ENCODE peak calls at places on chromosomes 11 and 22, in nine cellular contexts. One of them, this sample, is unnamed.

GRCh38 chr11:91248199-91248807 is 976.3 kb upstream of the FAT3 start:
- DNase-seq in GM03348: peak
- DNase-seq in NCI-H748 treated with DMSO at 0.1 percent for 48 hours: peak
- DNase-seq in brain microvascular endothelial cell: peak
- DNase-seq in head of caudate nucleus: peak
- DNase-seq in activated CD4-positive, CD25-positive, alpha-beta regulatory T cell: no peak
- DNase-seq in NT2/D1: peak
- DNase-seq in AG08395: no peak
- DNase-seq in T follicular helper cell: no peak
- DNase-seq in this sample: no peak

GRCh38 chr11:123521001-123521400 is 90.9 kb downstream of the GRAMD1B start:
- DNase-seq in NCI-H748 treated with DMSO at 0.1 percent for 48 hours: no peak
- DNase-seq in activated CD4-positive, CD25-positive, alpha-beta regulatory T cell: no peak
- DNase-seq in brain microvascular endothelial cell: no peak
- DNase-seq in GM03348: no peak
- DNase-seq in T follicular helper cell: no peak
- DNase-seq in head of caudate nucleus: no peak
- DNase-seq in AG08395: no peak
- DNase-seq in NT2/D1: no peak
- DNase-seq in this sample: no peak

GRCh38 chr11:76663461-76663760 is 7.1 kb downstream of the LRRC32 start:
- DNase-seq in GM03348: no peak
- DNase-seq in brain microvascular endothelial cell: no peak
- DNase-seq in activated CD4-positive, CD25-positive, alpha-beta regulatory T cell: no peak
- DNase-seq in NT2/D1: no peak
- DNase-seq in T follicular helper cell: no peak
- DNase-seq in head of caudate nucleus: no peak
- DNase-seq in AG08395: no peak
- DNase-seq in NCI-H748 treated with DMSO at 0.1 percent for 48 hours: no peak
- DNase-seq in this sample: no peak

GRCh38 chr11:20205807-20206206 is 45.5 kb upstream of the DBX1 start:
- DNase-seq in T follicular helper cell: no peak
- DNase-seq in NCI-H748 treated with DMSO at 0.1 percent for 48 hours: no peak
- DNase-seq in NT2/D1: no peak
- DNase-seq in GM03348: no peak
- DNase-seq in activated CD4-positive, CD25-positive, alpha-beta regulatory T cell: no peak
- DNase-seq in AG08395: no peak
- DNase-seq in head of caudate nucleus: no peak
- DNase-seq in brain microvascular endothelial cell: no peak
- DNase-seq in this sample: no peak

GRCh38 chr22:20949698-20950183 is 17.3 kb upstream of the AIFM3 start:
- DNase-seq in brain microvascular endothelial cell: no peak
- DNase-seq in head of caudate nucleus: no peak
- DNase-seq in NCI-H748 treated with DMSO at 0.1 percent for 48 hours: no peak
- DNase-seq in NT2/D1: no peak
- DNase-seq in AG08395: no peak
- DNase-seq in T follicular helper cell: no peak
- DNase-seq in activated CD4-positive, CD25-positive, alpha-beta regulatory T cell: no peak
- DNase-seq in GM03348: no peak
- DNase-seq in this sample: no peak

GRCh38 chr22:43295660-43296059 is 47.5 kb downstream of the SCUBE1 start:
- DNase-seq in head of caudate nucleus: no peak
- DNase-seq in activated CD4-positive, CD25-positive, alpha-beta regulatory T cell: no peak
- DNase-seq in brain microvascular endothelial cell: no peak
- DNase-seq in NCI-H748 treated with DMSO at 0.1 percent for 48 hours: no peak
- DNase-seq in AG08395: no peak
- DNase-seq in GM03348: no peak
- DNase-seq in T follicular helper cell: no peak
- DNase-seq in NT2/D1: no peak
- DNase-seq in this sample: no peak

GRCh38 chr11:15275141-15275540 is 160.4 kb downstream of the INSC start:
- DNase-seq in activated CD4-positive, CD25-positive, alpha-beta regulatory T cell: no peak
- DNase-seq in brain microvascular endothelial cell: no peak
- DNase-seq in NCI-H748 treated with DMSO at 0.1 percent for 48 hours: no peak
- DNase-seq in NT2/D1: no peak
- DNase-seq in GM03348: no peak
- DNase-seq in head of caudate nucleus: no peak
- DNase-seq in AG08395: no peak
- DNase-seq in T follicular helper cell: no peak
- DNase-seq in this sample: no peak

GRCh38 chr11:117627259-117627658 is 169.8 kb downstream of the DSCAML1 start:
- DNase-seq in activated CD4-positive, CD25-positive, alpha-beta regulatory T cell: no peak
- DNase-seq in GM03348: no peak
- DNase-seq in NT2/D1: no peak
- DNase-seq in brain microvascular endothelial cell: no peak
- DNase-seq in head of caudate nucleus: peak
- DNase-seq in AG08395: no peak
- DNase-seq in T follicular helper cell: no peak
- DNase-seq in NCI-H748 treated with DMSO at 0.1 percent for 48 hours: no peak
- DNase-seq in this sample: no peak

GRCh38 chr11:66996609-66997273 is 21.6 kb downstream of the C11orf86 start:
- DNase-seq in NT2/D1: no peak
- DNase-seq in AG08395: peak
- DNase-seq in NCI-H748 treated with DMSO at 0.1 percent for 48 hours: no peak
- DNase-seq in brain microvascular endothelial cell: peak
- DNase-seq in head of caudate nucleus: no peak
- DNase-seq in T follicular helper cell: no peak
- DNase-seq in activated CD4-positive, CD25-positive, alpha-beta regulatory T cell: no peak
- DNase-seq in GM03348: peak
- DNase-seq in this sample: peak

GRCh38 chr11:7571640-7572000 is 57.8 kb downstream of the PPFIBP2 start:
- DNase-seq in head of caudate nucleus: peak
- DNase-seq in activated CD4-positive, CD25-positive, alpha-beta regulatory T cell: no peak
- DNase-seq in brain microvascular endothelial cell: peak
- DNase-seq in NT2/D1: peak
- DNase-seq in AG08395: peak
- DNase-seq in GM03348: peak
- DNase-seq in NCI-H748 treated with DMSO at 0.1 percent for 48 hours: peak
- DNase-seq in T follicular helper cell: no peak
- DNase-seq in this sample: no peak

GRCh38 chr22:19599626-19600243 is 75.5 kb upstream of the CLDN5 start:
- DNase-seq in head of caudate nucleus: no peak
- DNase-seq in brain microvascular endothelial cell: no peak
- DNase-seq in AG08395: no peak
- DNase-seq in NCI-H748 treated with DMSO at 0.1 percent for 48 hours: peak
- DNase-seq in GM03348: no peak
- DNase-seq in NT2/D1: no peak
- DNase-seq in activated CD4-positive, CD25-positive, alpha-beta regulatory T cell: no peak
- DNase-seq in T follicular helper cell: no peak
- DNase-seq in this sample: no peak

GRCh38 chr22:45521178-45521577 is 18.5 kb downstream of the FBLN1 start:
- DNase-seq in T follicular helper cell: no peak
- DNase-seq in AG08395: no peak
- DNase-seq in NCI-H748 treated with DMSO at 0.1 percent for 48 hours: no peak
- DNase-seq in brain microvascular endothelial cell: no peak
- DNase-seq in GM03348: no peak
- DNase-seq in head of caudate nucleus: no peak
- DNase-seq in NT2/D1: no peak
- DNase-seq in activated CD4-positive, CD25-positive, alpha-beta regulatory T cell: no peak
- DNase-seq in this sample: no peak

GRCh38 chr11:94934836-94935235 is 38.5 kb downstream of the CWC15 start:
- DNase-seq in head of caudate nucleus: no peak
- DNase-seq in GM03348: no peak
- DNase-seq in NCI-H748 treated with DMSO at 0.1 percent for 48 hours: no peak
- DNase-seq in activated CD4-positive, CD25-positive, alpha-beta regulatory T cell: no peak
- DNase-seq in brain microvascular endothelial cell: no peak
- DNase-seq in T follicular helper cell: no peak
- DNase-seq in AG08395: no peak
- DNase-seq in NT2/D1: no peak
- DNase-seq in this sample: no peak

GRCh38 chr11:110531056-110531756 is 101.5 kb downstream of the FDX1 start:
- DNase-seq in T follicular helper cell: no peak
- DNase-seq in GM03348: no peak
- DNase-seq in head of caudate nucleus: no peak
- DNase-seq in AG08395: no peak
- DNase-seq in brain microvascular endothelial cell: no peak
- DNase-seq in NCI-H748 treated with DMSO at 0.1 percent for 48 hours: no peak
- DNase-seq in activated CD4-positive, CD25-positive, alpha-beta regulatory T cell: no peak
- DNase-seq in NT2/D1: no peak
- DNase-seq in this sample: no peak